ENCODE peak calls at places on chromosomes 7 and 10, in seven cellular contexts. One of them, this sample, is unnamed.

GRCh38 chr10:99395750-99396445 is 34.5 kb downstream of the GOT1 start:
- DNase-seq in gastrocnemius medialis: no peak
- DNase-seq in WTC11: no peak
- DNase-seq in hepatocyte: peak; percentile 17
- DNase-seq in GM13976: no peak
- DNase-seq in HCT116: no peak
- DNase-seq in keratinocyte: peak; percentile 45
- DNase-seq in this sample: no peak

GRCh38 chr10:110919971-110920881 is 822 bp downstream of the SHOC2 start:
- DNase-seq in HCT116: no peak
- DNase-seq in GM13976: peak; percentile 28
- DNase-seq in gastrocnemius medialis: peak; percentile 28
- DNase-seq in keratinocyte: no peak
- DNase-seq in WTC11: peak; percentile 21
- DNase-seq in hepatocyte: peak; percentile 52
- DNase-seq in this sample: peak; percentile 26

GRCh38 chr7:107958764-107959526 is 44.0 kb downstream of the LAMB1 start:
- DNase-seq in gastrocnemius medialis: no peak
- DNase-seq in hepatocyte: no peak
- DNase-seq in HCT116: no peak
- DNase-seq in GM13976: no peak
- DNase-seq in WTC11: no peak
- DNase-seq in keratinocyte: no peak
- DNase-seq in this sample: no peak

GRCh38 chr10:116704926-116705325 is 37.4 kb downstream of the HSPA12A start:
- DNase-seq in HCT116: no peak
- DNase-seq in GM13976: no peak
- DNase-seq in keratinocyte: no peak
- DNase-seq in gastrocnemius medialis: no peak
- DNase-seq in WTC11: no peak
- DNase-seq in hepatocyte: no peak
- DNase-seq in this sample: no peak

GRCh38 chr7:39461263-39461662 is 104.9 kb upstream of the YAE1 start:
- DNase-seq in keratinocyte: no peak
- DNase-seq in GM13976: no peak
- DNase-seq in hepatocyte: no peak
- DNase-seq in WTC11: no peak
- DNase-seq in gastrocnemius medialis: no peak
- DNase-seq in HCT116: no peak
- DNase-seq in this sample: no peak

GRCh38 chr7:128425851-128426250 is 16.1 kb upstream of the IMPDH1 start:
- DNase-seq in keratinocyte: no peak
- DNase-seq in HCT116: peak; percentile 57
- DNase-seq in GM13976: peak; percentile 75
- DNase-seq in WTC11: peak; percentile 91
- DNase-seq in hepatocyte: peak; percentile 74
- DNase-seq in gastrocnemius medialis: peak; percentile 41
- DNase-seq in this sample: peak; percentile 80

GRCh38 chr10:24849537-24850299 is 102.7 kb downstream of the PRTFDC1 start:
- DNase-seq in HCT116: peak; percentile 27
- DNase-seq in hepatocyte: no peak
- DNase-seq in WTC11: no peak
- DNase-seq in keratinocyte: peak; percentile 23
- DNase-seq in GM13976: no peak
- DNase-seq in gastrocnemius medialis: no peak
- DNase-seq in this sample: peak; percentile 31

GRCh38 chr7:70502117-70502516 is 629.8 kb upstream of the GALNT17 start:
- DNase-seq in hepatocyte: no peak
- DNase-seq in keratinocyte: no peak
- DNase-seq in gastrocnemius medialis: peak; percentile 30
- DNase-seq in GM13976: no peak
- DNase-seq in WTC11: no peak
- DNase-seq in HCT116: no peak
- DNase-seq in this sample: no peak

DNA sequence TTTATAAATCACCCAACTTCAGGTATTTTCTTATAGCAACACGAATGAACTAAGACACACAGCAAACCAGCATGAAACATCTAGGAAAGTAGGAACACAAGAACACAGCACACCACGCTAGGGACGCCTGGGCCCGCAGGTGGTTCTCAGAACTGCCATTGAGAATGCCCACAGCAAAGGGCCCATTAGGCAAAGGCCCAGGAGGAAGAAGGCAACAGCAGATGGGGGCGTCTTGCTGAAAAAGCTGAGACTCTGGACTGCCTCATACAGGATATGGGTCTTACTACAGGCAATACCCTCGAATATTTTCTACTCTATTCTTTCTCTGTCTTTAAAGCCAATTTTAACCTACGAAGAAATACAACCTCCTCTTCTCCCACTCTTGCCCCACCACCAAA is 77.3 kb downstream of the PARD3 start:
- DNase-seq in HCT116: no peak
- DNase-seq in WTC11: no peak
- DNase-seq in GM13976: no peak
- DNase-seq in hepatocyte: no peak
- DNase-seq in keratinocyte: no peak
- DNase-seq in gastrocnemius medialis: no peak
- DNase-seq in this sample: no peak
- TF ChIP-seq CTCF in HCT116: peak; percentile 3
- TF ChIP-seq CTCF in WTC11: no peak
- TF ChIP-seq CTCF in GM13976: no peak
- TF ChIP-seq CTCF in hepatocyte: no peak
- TF ChIP-seq CTCF in keratinocyte: no peak
- TF ChIP-seq CTCF in gastrocnemius medialis: no peak
- TF ChIP-seq CTCF in this sample: no peak

GRCh38 chr7:76166404-76167255 is 35.1 kb upstream of the SRRM3 start:
- DNase-seq in GM13976: peak; percentile 96
- DNase-seq in hepatocyte: peak; percentile 99
- DNase-seq in gastrocnemius medialis: peak; percentile 97
- DNase-seq in WTC11: peak; percentile 98
- DNase-seq in keratinocyte: peak; percentile 60
- DNase-seq in HCT116: peak; percentile 93
- DNase-seq in this sample: peak; percentile 92
- TF ChIP-seq CTCF in GM13976: no peak
- TF ChIP-seq CTCF in hepatocyte: peak; percentile 14
- TF ChIP-seq CTCF in gastrocnemius medialis: no peak
- TF ChIP-seq CTCF in WTC11: no peak
- TF ChIP-seq CTCF in keratinocyte: peak; percentile 27
- TF ChIP-seq CTCF in HCT116: no peak
- TF ChIP-seq CTCF in this sample: no peak

GRCh38 chr10:48535416-48536225 is 69.3 kb downstream of the ARHGAP22 start:
- DNase-seq in keratinocyte: no peak
- DNase-seq in hepatocyte: no peak
- DNase-seq in HCT116: no peak
- DNase-seq in GM13976: no peak
- DNase-seq in WTC11: peak; percentile 47
- DNase-seq in gastrocnemius medialis: no peak
- DNase-seq in this sample: no peak
- TF ChIP-seq CTCF in keratinocyte: peak; percentile 39
- TF ChIP-seq CTCF in hepatocyte: no peak
- TF ChIP-seq CTCF in HCT116: no peak
- TF ChIP-seq CTCF in GM13976: no peak
- TF ChIP-seq CTCF in WTC11: no peak
- TF ChIP-seq CTCF in gastrocnemius medialis: no peak
- TF ChIP-seq CTCF in this sample: no peak

GRCh38 chr10:11284291-11285085 is 266.8 kb downstream of the CELF2 start:
- DNase-seq in hepatocyte: no peak
- DNase-seq in GM13976: no peak
- DNase-seq in keratinocyte: no peak
- DNase-seq in gastrocnemius medialis: no peak
- DNase-seq in HCT116: no peak
- DNase-seq in WTC11: no peak
- DNase-seq in this sample: no peak

GRCh38 chr10:11282661-11283060 is 265.0 kb downstream of the CELF2 start:
- DNase-seq in WTC11: no peak
- DNase-seq in gastrocnemius medialis: no peak
- DNase-seq in keratinocyte: no peak
- DNase-seq in hepatocyte: no peak
- DNase-seq in GM13976: no peak
- DNase-seq in HCT116: no peak
- DNase-seq in this sample: no peak

GRCh38 chr10:11282156-11282555 is 264.5 kb downstream of the CELF2 start:
- DNase-seq in HCT116: no peak
- DNase-seq in keratinocyte: no peak
- DNase-seq in GM13976: no peak
- DNase-seq in WTC11: no peak
- DNase-seq in hepatocyte: no peak
- DNase-seq in gastrocnemius medialis: no peak
- DNase-seq in this sample: no peak

GRCh38 chr10:11286261-11286989 is 268.8 kb downstream of the CELF2 start:
- DNase-seq in gastrocnemius medialis: no peak
- DNase-seq in hepatocyte: no peak
- DNase-seq in WTC11: no peak
- DNase-seq in keratinocyte: no peak
- DNase-seq in GM13976: peak; percentile 80
- DNase-seq in HCT116: no peak
- DNase-seq in this sample: no peak

DNA sequence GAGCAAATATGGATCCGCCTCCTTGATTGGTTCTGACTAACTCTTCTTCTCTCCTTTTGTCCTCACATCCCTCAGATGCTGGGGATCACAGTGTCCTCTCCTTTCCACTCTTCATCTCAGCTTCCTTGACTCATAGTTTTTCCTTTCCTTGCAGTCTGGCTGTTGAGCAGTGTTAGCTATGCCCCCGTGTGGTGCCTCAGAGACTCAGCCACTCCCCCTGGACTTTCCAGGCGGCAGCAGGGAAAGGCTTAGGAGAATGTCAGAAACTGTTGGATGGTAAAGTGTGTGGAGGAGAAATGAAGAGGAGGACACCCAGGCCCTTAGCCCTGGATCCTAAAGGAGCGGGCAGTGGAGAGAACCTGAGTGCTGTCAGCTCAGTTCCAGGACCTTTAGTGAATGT is 267.5 kb downstream of the CELF2 start:
- DNase-seq in keratinocyte: no peak
- DNase-seq in gastrocnemius medialis: no peak
- DNase-seq in GM13976: no peak
- DNase-seq in hepatocyte: peak; percentile 49
- DNase-seq in WTC11: no peak
- DNase-seq in HCT116: no peak
- DNase-seq in this sample: no peak
- TF ChIP-seq CTCF in keratinocyte: no peak
- TF ChIP-seq CTCF in gastrocnemius medialis: no peak
- TF ChIP-seq CTCF in GM13976: peak; percentile 13
- TF ChIP-seq CTCF in hepatocyte: peak; percentile 35
- TF ChIP-seq CTCF in WTC11: no peak
- TF ChIP-seq CTCF in HCT116: no peak
- TF ChIP-seq CTCF in this sample: no peak

GRCh38 chr7:80387634-80388033 is 124.2 kb downstream of the GNAT3 start:
- DNase-seq in keratinocyte: no peak
- DNase-seq in HCT116: no peak
- DNase-seq in gastrocnemius medialis: no peak
- DNase-seq in WTC11: no peak
- DNase-seq in GM13976: no peak
- DNase-seq in hepatocyte: no peak
- DNase-seq in this sample: no peak
- TF ChIP-seq CTCF in keratinocyte: no peak
- TF ChIP-seq CTCF in HCT116: no peak
- TF ChIP-seq CTCF in gastrocnemius medialis: no peak
- TF ChIP-seq CTCF in WTC11: no peak
- TF ChIP-seq CTCF in GM13976: no peak
- TF ChIP-seq CTCF in hepatocyte: no peak
- TF ChIP-seq CTCF in this sample: no peak

DNA sequence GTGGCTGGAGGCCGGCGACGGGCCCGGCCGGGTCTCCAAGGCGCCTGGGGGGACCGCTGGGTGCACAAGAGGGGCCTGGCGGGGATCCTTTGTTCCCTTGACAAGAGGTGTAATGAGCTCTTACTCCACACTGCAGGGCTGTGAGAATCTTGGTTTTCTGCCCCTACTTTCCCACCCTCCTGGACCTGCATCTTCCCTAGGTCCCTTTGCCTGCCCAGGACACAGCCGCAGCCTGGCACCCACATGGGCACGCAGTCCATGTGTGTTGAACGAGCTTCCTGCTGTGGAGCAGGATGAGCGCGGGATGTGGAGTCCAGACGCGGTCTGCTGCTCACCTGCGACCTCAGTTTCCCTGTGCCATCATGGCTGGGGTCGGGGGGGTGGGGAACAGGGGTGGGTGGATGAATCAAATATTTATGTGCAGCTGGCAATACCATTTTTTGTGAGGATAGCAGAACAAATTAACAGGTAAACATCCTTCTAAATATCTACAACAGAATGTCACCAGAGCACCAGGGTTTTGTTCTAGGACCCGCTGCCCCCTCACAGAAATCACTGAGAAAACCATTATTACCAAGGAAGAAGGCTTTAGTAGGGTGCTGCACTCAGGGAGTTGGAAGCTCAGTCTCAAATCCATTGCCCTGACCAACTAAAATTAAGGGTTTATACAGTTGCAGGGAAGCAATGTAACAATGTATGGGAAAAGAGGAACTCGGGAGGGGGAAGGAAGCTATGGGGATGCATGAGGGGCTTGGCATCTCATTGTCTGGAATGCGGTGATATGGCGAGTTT is 474 bp upstream of the NSMCE4A start:
- DNase-seq in GM13976: no peak
- DNase-seq in WTC11: no peak
- DNase-seq in gastrocnemius medialis: no peak
- DNase-seq in keratinocyte: no peak
- DNase-seq in hepatocyte: no peak
- DNase-seq in HCT116: no peak
- DNase-seq in this sample: no peak
- TF ChIP-seq CTCF in GM13976: peak; percentile 95
- TF ChIP-seq CTCF in WTC11: no peak
- TF ChIP-seq CTCF in gastrocnemius medialis: peak; percentile 63
- TF ChIP-seq CTCF in keratinocyte: peak; percentile 59
- TF ChIP-seq CTCF in hepatocyte: peak; percentile 70
- TF ChIP-seq CTCF in HCT116: no peak
- TF ChIP-seq CTCF in this sample: no peak

GRCh38 chr10:107144490-107144889 is 20.0 kb downstream of the SORCS1 start:
- DNase-seq in keratinocyte: no peak
- DNase-seq in HCT116: no peak
- DNase-seq in WTC11: peak; percentile 42
- DNase-seq in GM13976: no peak
- DNase-seq in hepatocyte: peak; percentile 44
- DNase-seq in gastrocnemius medialis: no peak
- DNase-seq in this sample: no peak
- TF ChIP-seq CTCF in keratinocyte: no peak
- TF ChIP-seq CTCF in HCT116: no peak
- TF ChIP-seq CTCF in WTC11: no peak
- TF ChIP-seq CTCF in GM13976: no peak
- TF ChIP-seq CTCF in hepatocyte: peak; percentile 34
- TF ChIP-seq CTCF in gastrocnemius medialis: no peak
- TF ChIP-seq CTCF in this sample: no peak